ENCODE peak calls at places on chromosomes 13 and 19, in four cellular contexts. W, A, O and B are unnamed samples.

GRCh38 chr19:51015691-51016267 is 3.7 kb downstream of the KLK10 start:
- DNase-seq in A (no peak), W (no peak), O (no peak), B (no peak)

GRCh38 chr19:46423194-46423593 is 5.5 kb downstream of the PNMA8C start:
- DNase-seq in W (no peak), O (no peak), A (no peak), B (no peak)

GRCh38 chr19:55146648-55147218 is 2.3 kb downstream of the TNNT1 start:
- DNase-seq in W (no peak), O (no peak), A (no peak), B (no peak)

GRCh38 chr13:77698211-77699058 is 948 bp downstream of the SLAIN1 start:
- DNase-seq in A (peak; percentile 18), O (no peak), W (peak; percentile 40), B (no peak)

GRCh38 chr19:31140717-31141116 is 208.5 kb downstream of the TSHZ3 start:
- DNase-seq in A (no peak), W (no peak), O (no peak), B (no peak)

GRCh38 chr19:33740811-33741396 is 55.8 kb upstream of the KCTD15 start:
- DNase-seq in W (peak; percentile 26), A (no peak), O (no peak), B (no peak)

GRCh38 chr13:52348081-52348480 is 57.9 kb downstream of the THSD1 start:
- DNase-seq in W (no peak), A (no peak), O (no peak), B (no peak)

GRCh38 chr19:39602224-39602623 is at the start of gene LGALS13:
- DNase-seq in W (no peak), O (no peak), A (no peak), B (no peak)

GRCh38 chr13:21076265-21076653 is 14.9 kb upstream of the LATS2 start:
- DNase-seq in A (no peak), O (no peak), W (no peak), B (no peak)

GRCh38 chr19:33906578-33907335 is 110.1 kb downstream of the KCTD15 start:
- DNase-seq in O (no peak), A (peak; percentile 20), W (no peak), B (no peak)

GRCh38 chr19:17235618-17236413 is 9.8 kb downstream of the OCEL1 start:
- DNase-seq in O (no peak), A (peak; percentile 74), W (peak; percentile 73), B (no peak)

GRCh38 chr19:32174386-32175113 is 170.9 kb upstream of the ZNF507 start:
- DNase-seq in W (no peak), O (no peak), A (no peak), B (no peak)

GRCh38 chr13:79267560-79267959 is 138.5 kb downstream of the RBM26 start:
- DNase-seq in W (no peak), A (no peak), O (no peak), B (no peak)

GRCh38 chr13:25371608-25372274 is at the start of gene ATP8A2:
- DNase-seq in W (peak; percentile 23), A (no peak), O (no peak), B (no peak)

GRCh38 chr13:39379667-39380655 is 223.0 kb downstream of the LHFPL6 start:
- DNase-seq in O (no peak), A (no peak), W (no peak), B (no peak)

GRCh38 chr19:18093439-18094161 is 4.0 kb upstream of the MAST3 start:
- DNase-seq in W (no peak), O (no peak), A (no peak), B (no peak)

GRCh38 chr19:55678121-55678671 is 3.2 kb downstream of the EPN1 start:
- DNase-seq in W (no peak), O (no peak), A (no peak), B (no peak)

GRCh38 chr13:109788372-109789195 is 2.2 kb upstream of the IRS2 start:
- DNase-seq in A (no peak), W (no peak), O (no peak), B (no peak)
- H3K4me3 ChIP-seq in A (no peak overlapping the region), W (no peak overlapping the region), O (no peak overlapping the region), B (no peak overlapping the region)

GRCh38 chr13:113064000-113064533 is 41.5 kb upstream of the F7 start:
- DNase-seq in A (no peak), W (no peak), O (no peak), B (no peak)

GRCh38 chr13:113061271-113061625 is 44.3 kb upstream of the F7 start:
- DNase-seq in W (no peak), A (no peak), O (peak; percentile 69), B (no peak)

GRCh38 chr13:113061796-113062425 is 43.7 kb upstream of the F7 start:
- DNase-seq in W (no peak), A (no peak), O (peak; percentile 58), B (no peak)

GRCh38 chr13:113063091-113063491 is 42.5 kb upstream of the F7 start:
- DNase-seq in A (no peak), W (no peak), O (no peak), B (no peak)

DNA sequence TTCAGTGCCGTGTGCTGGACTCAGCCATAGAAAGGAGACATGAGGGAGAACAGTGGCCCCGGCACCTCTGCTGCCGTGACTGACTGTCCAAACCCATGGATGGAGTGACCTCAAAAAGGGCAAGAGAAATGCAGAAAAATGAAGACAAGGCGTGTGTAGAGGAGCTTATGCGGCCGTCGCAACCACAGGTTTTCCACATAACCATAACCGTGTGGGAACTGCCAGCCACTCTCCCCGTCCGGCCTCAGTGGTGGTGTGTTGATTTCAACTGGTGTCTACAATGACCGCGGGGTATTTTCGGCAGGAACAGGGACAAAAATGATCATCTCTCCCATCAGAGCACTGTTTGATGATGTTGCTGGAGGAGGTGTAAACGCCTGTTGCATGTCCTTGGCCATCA is 42.9 kb upstream of the F7 start:
- DNase-seq in A (no peak), W (no peak), O (peak; percentile 43), B (no peak)
- H3K9me3 ChIP-seq in A (no peaks in the 10 kb centered on the region), W (no peaks in the 10 kb centered on the region), O (no peaks in the 10 kb centered on the region), B (no peaks in the 10 kb centered on the region)

GRCh38 chr19:11450570-11451326 is 15.3 kb downstream of the PRKCSH start:
- DNase-seq in A (no peak), O (no peak), W (no peak), B (no peak)
- H3K27ac ChIP-seq in A (no peak overlapping the region), O (no peak overlapping the region), W (no peak overlapping the region), B (no peak overlapping the region)

GRCh38 chr13:49441312-49441711 is 2.6 kb downstream of the CAB39L start:
- DNase-seq in O (no peak), A (no peak), W (no peak), B (no peak)
- H3K4me3 ChIP-seq in O (no peak overlapping the region), A (no peak overlapping the region), W (no peak overlapping the region), B (no peak overlapping the region)

GRCh38 chr13:107234315-107234714 is 666.4 kb upstream of the ARGLU1 start:
- DNase-seq in O (no peak), A (no peak), W (no peak), B (no peak)
- H3K9me3 ChIP-seq in O (no peaks in the 10 kb centered on the region), A (no peaks in the 10 kb centered on the region), W (no peaks in the 10 kb centered on the region), B (no peaks in the 10 kb centered on the region)

GRCh38 chr13:106550570-106551135 is 15.2 kb upstream of the EFNB2 start:
- DNase-seq in W (no peak), A (no peak), O (no peak), B (no peak)
- H3K27ac ChIP-seq in W (no peak overlapping the region), A (no peak overlapping the region), O (no peak overlapping the region), B (no peak overlapping the region)

DNA sequence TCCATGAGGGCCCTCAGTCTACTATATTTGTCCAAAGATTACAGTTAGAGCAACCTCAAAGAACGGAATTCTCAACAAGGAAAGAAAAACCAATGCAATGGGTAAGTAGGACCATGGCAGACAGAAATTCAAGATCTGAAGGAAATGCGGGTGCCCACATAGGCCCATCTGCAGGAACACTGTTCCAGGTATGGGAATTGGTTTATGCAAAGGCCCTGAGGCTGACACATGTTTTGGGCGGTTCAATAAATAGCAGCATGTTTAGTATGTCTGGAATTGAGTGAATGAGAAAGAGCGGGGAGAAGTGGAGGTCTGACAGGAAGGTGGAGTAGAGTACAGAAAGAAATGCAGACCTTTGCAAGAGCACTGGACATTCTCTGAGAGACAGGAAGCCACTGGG is 164.7 kb upstream of the KLF12 start:
- DNase-seq in A (no peak), W (no peak), O (no peak), B (no peak)
- H3K4me3 ChIP-seq in A (no peak overlapping the region), W (no peak overlapping the region), O (no peak overlapping the region), B (no peak overlapping the region)

GRCh38 chr19:9531933-9532332 is 6.5 kb downstream of the ZNF426 start:
- DNase-seq in W (no peak), A (no peak), O (no peak), B (no peak)
- H3K9me3 ChIP-seq in W (peaks cover 17% of the 10 kb centered on the region), A (peaks cover 76% of the 10 kb centered on the region), O (peaks cover 51% of the 10 kb centered on the region), B (peaks cover 71% of the 10 kb centered on the region)

DNA sequence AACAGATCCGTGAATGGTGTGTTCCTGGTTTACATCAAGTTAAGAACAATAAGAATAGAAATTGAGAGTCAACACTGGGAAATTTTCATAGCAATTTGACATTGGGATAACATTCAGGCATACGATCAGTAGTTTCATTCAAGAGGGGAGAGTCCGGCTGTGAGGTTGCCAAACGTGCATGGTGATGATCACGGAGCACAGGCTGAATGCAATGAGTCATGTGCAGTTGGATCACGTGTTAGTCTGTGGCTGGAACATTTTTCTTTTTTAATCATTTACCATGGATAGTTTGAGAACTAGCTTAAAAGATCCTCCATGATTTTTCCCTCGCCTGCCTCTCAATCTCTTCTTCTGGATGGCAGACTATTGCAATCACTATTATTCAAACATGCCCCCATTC is 2.5 kb upstream of the DCT start:
- DNase-seq in W (no peak), O (no peak), A (peak; percentile 44), B (no peak)
- H3K27ac ChIP-seq in W (no peak overlapping the region), O (no peak overlapping the region), A (no peak overlapping the region), B (no peak overlapping the region)